ENCODE peak calls at places on chromosomes 2 and 18, in seven cellular contexts. I, K, H, Y, V, O and E are unnamed samples.

GRCh38 chr2:99881901-99882591 is 260.3 kb downstream of the AFF3 start:
- DNase-seq in I (no peak), K (no peak), H (peak), Y (no peak), V (no peak), O (peak), E (no peak)

GRCh38 chr2:122011493-122012270 is 256.2 kb downstream of the TSN start:
- DNase-seq in I (no peak), K (no peak), H (no peak), Y (no peak), V (no peak), O (peak), E (no peak)

GRCh38 chr2:188746727-188747126 is 227.4 kb upstream of the COL3A1 start:
- DNase-seq in I (no peak), K (no peak), H (no peak), Y (no peak), V (no peak), O (peak), E (no peak)

GRCh38 chr2:146189541-146189940 is 1655.3 kb upstream of the ACVR2A start:
- DNase-seq in I (no peak), K (no peak), H (no peak), Y (no peak), V (no peak), O (no peak), E (no peak)

GRCh38 chr2:40230186-40230585 is 221.7 kb downstream of the SLC8A1 start:
- DNase-seq in I (no peak), K (no peak), H (no peak), Y (no peak), V (no peak), O (no peak), E (no peak)

GRCh38 chr18:77119851-77120491 is 12.6 kb downstream of the MBP start:
- DNase-seq in I (no peak), K (no peak), H (no peak), Y (no peak), V (no peak), O (no peak), E (no peak)

GRCh38 chr2:223914349-223914748 is 30.8 kb downstream of the WDFY1 start:
- DNase-seq in I (no peak), K (no peak), H (no peak), Y (no peak), V (no peak), O (no peak), E (no peak)

GRCh38 chr2:68766378-68766845 is 31.8 kb downstream of the ARHGAP25 start:
- DNase-seq in I (peak), K (no peak), H (no peak), Y (no peak), V (peak), O (peak), E (peak)

GRCh38 chr2:127683056-127683455 is 7.7 kb upstream of the LIMS2 start:
- DNase-seq in I (no peak), K (no peak), H (no peak), Y (no peak), V (no peak), O (no peak), E (no peak)

GRCh38 chr2:38599706-38600105 is 3.0 kb downstream of the HNRNPLL start:
- DNase-seq in I (no peak), K (no peak), H (no peak), Y (no peak), V (no peak), O (peak), E (peak)

GRCh38 chr2:59885536-59885935 is 667.9 kb downstream of the BCL11A start:
- DNase-seq in I (no peak), K (no peak), H (no peak), Y (no peak), V (no peak), O (no peak), E (no peak)

GRCh38 chr2:104854507-104855173 is 725 bp downstream of the POU3F3 start:
- DNase-seq in I (no peak), K (peak), H (no peak), Y (no peak), V (no peak), O (no peak), E (no peak)

GRCh38 chr2:144519934-144520717 is at the start of gene ZEB2:
- DNase-seq in I (peak), K (no peak), H (no peak), Y (no peak), V (peak), O (peak), E (peak)

GRCh38 chr2:140158259-140158658 is 1378.1 kb upstream of the NXPH2 start:
- DNase-seq in I (no peak), K (no peak), H (no peak), Y (no peak), V (no peak), O (no peak), E (no peak)

GRCh38 chr2:1854747-1855146 is 110.4 kb upstream of the PXDN start:
- DNase-seq in I (no peak), K (no peak), H (no peak), Y (peak), V (no peak), O (peak), E (peak)
- TF ChIP-seq CTCF in I (no peak), K (no peak), H (peak), Y (peak), V (peak), O (peak), E (peak)

GRCh38 chr2:237685408-237685807 is 58.0 kb downstream of the LRRFIP1 start:
- DNase-seq in I (no peak), K (no peak), H (no peak), Y (no peak), V (no peak), O (peak), E (no peak)

GRCh38 chr2:237689569-237690131 is 62.3 kb downstream of the LRRFIP1 start:
- DNase-seq in I (no peak), K (no peak), H (no peak), Y (no peak), V (no peak), O (no peak), E (no peak)

GRCh38 chr2:237687666-237688065 is 60.3 kb downstream of the LRRFIP1 start:
- DNase-seq in I (peak), K (no peak), H (peak), Y (peak), V (peak), O (peak), E (peak)

GRCh38 chr2:237688081-237688480 is 60.7 kb downstream of the LRRFIP1 start:
- DNase-seq in I (no peak), K (no peak), H (no peak), Y (no peak), V (no peak), O (no peak), E (no peak)

DNA sequence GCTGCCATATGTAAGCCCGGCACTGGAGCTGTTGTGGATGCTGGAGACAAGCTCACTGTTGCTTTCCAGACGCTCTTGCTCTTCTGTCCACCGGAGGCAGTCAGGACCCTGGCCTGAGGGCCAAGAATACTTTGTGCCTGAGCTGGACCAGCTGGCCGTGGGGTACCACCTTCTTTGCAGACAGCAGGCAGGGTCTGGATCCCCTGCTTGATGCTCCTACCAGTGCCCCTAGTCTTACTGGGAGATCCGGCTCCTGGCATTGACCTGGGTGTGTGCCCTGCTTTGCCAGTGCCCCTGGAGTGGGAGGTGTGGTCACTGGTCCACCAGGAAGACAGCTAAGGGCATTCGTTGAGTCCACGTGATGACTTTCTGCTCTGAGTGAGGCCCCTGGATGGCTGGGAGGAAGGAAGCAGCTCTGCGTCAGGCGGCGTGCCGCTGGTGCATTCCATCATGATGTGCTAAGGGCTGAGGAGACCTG is 59.3 kb downstream of the LRRFIP1 start:
- DNase-seq in I (peak), K (no peak), H (no peak), Y (no peak), V (peak), O (peak), E (peak)
- TF ChIP-seq CTCF in I (peak), K (no peak), H (peak), Y (peak), V (peak), O (peak), E (peak)

GRCh38 chr2:158554948-158555347 is 98.2 kb downstream of the PKP4 start:
- DNase-seq in I (no peak), K (no peak), H (no peak), Y (no peak), V (no peak), O (no peak), E (no peak)

GRCh38 chr2:158556124-158556523 is 99.4 kb downstream of the PKP4 start:
- DNase-seq in I (no peak), K (no peak), H (no peak), Y (no peak), V (no peak), O (no peak), E (no peak)

GRCh38 chr2:158560259-158560658 is 103.5 kb downstream of the PKP4 start:
- DNase-seq in I (no peak), K (no peak), H (no peak), Y (no peak), V (no peak), O (no peak), E (no peak)

GRCh38 chr2:158559252-158559651 is 102.5 kb downstream of the PKP4 start:
- DNase-seq in I (no peak), K (no peak), H (no peak), Y (no peak), V (no peak), O (no peak), E (no peak)

DNA sequence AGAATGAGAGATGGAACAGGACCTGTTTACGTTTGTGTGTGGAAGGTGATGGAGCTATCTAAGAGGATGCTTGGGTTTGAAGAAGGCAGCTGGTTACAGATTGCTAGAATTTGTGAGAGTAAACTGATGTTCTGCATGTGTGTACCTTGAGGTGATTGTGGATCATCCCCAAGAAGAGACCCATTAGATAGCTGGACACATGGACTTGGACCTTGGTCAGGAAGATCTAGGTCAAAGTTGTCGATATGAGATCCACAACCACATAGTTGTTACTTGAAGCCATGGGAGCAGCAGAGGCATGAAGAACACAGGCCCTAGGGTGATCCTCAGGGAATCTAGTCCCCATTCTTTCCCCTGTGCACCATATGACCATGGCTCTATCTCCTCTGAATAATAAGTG is 101.0 kb downstream of the PKP4 start:
- DNase-seq in I (no peak), K (no peak), H (no peak), Y (no peak), V (no peak), O (no peak), E (no peak)
- TF ChIP-seq CTCF in I (no peak), K (no peak), H (no peak), Y (no peak), V (no peak), O (no peak), E (no peak)

GRCh38 chr2:229686122-229686919 is 28.0 kb downstream of the DNER start:
- DNase-seq in I (no peak), K (no peak), H (no peak), Y (no peak), V (no peak), O (peak), E (no peak)
- TF ChIP-seq CTCF in I (no peak), K (no peak), H (no peak), Y (no peak), V (no peak), O (no peak), E (no peak)

GRCh38 chr2:157748371-157749132 is 119.9 kb upstream of the ACVR1C start:
- DNase-seq in I (no peak), K (no peak), H (no peak), Y (no peak), V (no peak), O (peak), E (no peak)
- TF ChIP-seq CTCF in I (no peak), K (no peak), H (no peak), Y (no peak), V (no peak), O (no peak), E (no peak)

GRCh38 chr2:96769816-96770215 is 9.1 kb downstream of the CNNM4 start:
- DNase-seq in I (no peak), K (no peak), H (no peak), Y (no peak), V (peak), O (no peak), E (no peak)

GRCh38 chr2:96772903-96773675 is 12.4 kb downstream of the CNNM4 start:
- DNase-seq in I (peak), K (no peak), H (no peak), Y (no peak), V (no peak), O (no peak), E (no peak)

GRCh38 chr2:96773922-96774321 is 13.2 kb downstream of the CNNM4 start:
- DNase-seq in I (peak), K (no peak), H (no peak), Y (no peak), V (no peak), O (no peak), E (no peak)

GRCh38 chr2:96770451-96770850 is 9.7 kb downstream of the CNNM4 start:
- DNase-seq in I (no peak), K (no peak), H (no peak), Y (no peak), V (no peak), O (no peak), E (no peak)

GRCh38 chr2:96771792-96772618 is 11.3 kb downstream of the CNNM4 start:
- DNase-seq in I (no peak), K (no peak), H (no peak), Y (no peak), V (no peak), O (no peak), E (no peak)
- TF ChIP-seq CTCF in I (no peak), K (no peak), H (no peak), Y (no peak), V (no peak), O (no peak), E (no peak)

DNA sequence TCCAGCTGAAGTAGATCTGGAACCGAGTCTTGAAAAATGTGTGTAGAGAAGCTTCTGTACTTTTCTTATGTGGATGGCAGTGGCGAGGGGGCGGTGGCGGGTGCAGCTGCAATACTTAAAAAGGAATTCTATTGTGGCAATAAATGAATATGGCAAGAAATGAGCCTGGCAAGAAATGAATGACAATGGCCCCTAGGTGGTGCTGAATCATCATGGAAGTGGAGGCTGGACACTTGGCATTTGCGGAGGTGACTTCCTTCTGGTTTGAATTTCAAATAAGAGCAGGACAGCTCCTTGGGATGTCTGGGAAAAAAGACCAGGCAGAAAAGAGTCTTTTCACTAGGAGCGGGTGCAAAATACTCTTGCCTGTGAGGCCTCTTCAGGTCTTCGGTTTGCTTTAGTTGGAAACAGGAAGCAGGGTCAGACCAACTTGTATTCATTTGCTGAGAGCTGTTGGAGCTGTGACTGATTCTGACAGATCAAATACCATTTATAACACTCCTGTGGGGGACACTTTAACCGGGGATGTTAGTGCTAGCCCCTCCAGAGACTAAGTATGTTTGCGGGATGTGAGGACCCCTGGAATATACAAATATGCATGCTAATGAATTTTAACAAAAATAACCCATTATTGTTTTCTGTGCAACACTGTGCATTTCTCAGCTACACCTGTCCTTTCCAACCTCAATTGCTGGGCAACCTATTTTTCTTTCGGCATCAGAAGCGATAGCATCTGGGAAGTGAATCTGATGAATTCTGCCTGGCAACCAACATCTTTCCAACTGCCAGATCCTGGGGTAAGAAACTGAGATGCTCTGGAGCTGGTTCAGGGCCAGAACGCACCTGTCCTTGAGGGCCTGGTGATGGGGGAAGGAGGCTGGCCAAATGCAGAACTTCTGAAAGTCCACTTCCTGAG is 35.4 kb downstream of the FASTKD2 start:
- DNase-seq in I (peak), K (no peak), H (peak), Y (peak), V (peak), O (peak), E (peak)
- TF ChIP-seq CTCF in I (peak), K (peak), H (peak), Y (peak), V (peak), O (peak), E (peak)